ENCODE peak calls at places on chromosomes 16 and 17, in nine cellular contexts. G is prostate gland, U is tibial nerve, Y is GM12878, D is sigmoid colon, O is adrenal gland, N is stomach, M is right lobe of liver, L is testis. H is an unnamed sample.

GRCh38 chr16:56514845-56515244 is 5.0 kb downstream of the BBS2 start:
- DNase-seq in Y (no peak), U (no peak), G (no peak), D (no peak), O (no peak), L (no peak), N (no peak), M (no peak), H (no peak)

GRCh38 chr16:2815299-2815771 is 1.7 kb upstream of the PRSS21 start:
- DNase-seq in M (no peak), Y (no peak), G (no peak), O (no peak), N (no peak), L (peak; percentile 51), U (no peak), D (peak; percentile 36), H (peak; percentile 36)

GRCh38 chr17:61444831-61445230 is 7.4 kb upstream of the TBX4 start:
- DNase-seq in M (no peak), Y (no peak), G (no peak), L (no peak), D (no peak), U (no peak), O (no peak), N (no peak), H (no peak)

GRCh38 chr17:70344356-70345060 is 175.2 kb downstream of the KCNJ2 start:
- DNase-seq in D (no peak), Y (no peak), M (no peak), G (no peak), U (no peak), L (no peak), O (no peak), N (no peak), H (no peak)

GRCh38 chr17:33461051-33461450 is 168.0 kb upstream of the ASIC2 start:
- DNase-seq in O (no peak), G (no peak), Y (no peak), D (no peak), U (no peak), M (no peak), N (no peak), L (no peak), H (no peak)

GRCh38 chr17:82702161-82702932 is 3.8 kb upstream of the RAB40B start:
- DNase-seq in L (no peak), O (no peak), D (no peak), M (no peak), U (no peak), G (peak; percentile 45), Y (no peak), N (no peak), H (no peak)

GRCh38 chr16:3961449-3961849 is 80.9 kb upstream of the CREBBP start:
- DNase-seq in U (no peak), O (no peak), M (no peak), D (no peak), N (no peak), L (peak; percentile 58), G (no peak), Y (no peak), H (no peak)

GRCh38 chr17:17693955-17694228 is 12.6 kb downstream of the RAI1 start:
- DNase-seq in N (no peak), U (no peak), M (no peak), L (no peak), D (no peak), O (no peak), G (no peak), Y (no peak), H (no peak)

GRCh38 chr16:68311316-68311620 is 449 bp downstream of the PRMT7 start:
- DNase-seq in M (no peak), O (no peak), D (no peak), Y (no peak), G (no peak), L (no peak), N (no peak), U (no peak), H (no peak)

GRCh38 chr17:50501054-50501453 is 7.2 kb upstream of the MYCBPAP start:
- DNase-seq in G (no peak), D (no peak), M (no peak), L (no peak), Y (no peak), U (no peak), O (no peak), N (peak; percentile 47), H (no peak)

GRCh38 chr17:49717371-49717841 is 9.6 kb upstream of the SLC35B1 start:
- DNase-seq in G (no peak), O (peak; percentile 60), U (no peak), N (peak; percentile 46), D (no peak), M (no peak), Y (no peak), L (no peak), H (no peak)

GRCh38 chr17:27597188-27597580 is 33.8 kb upstream of the LGALS9 start:
- DNase-seq in M (no peak), U (no peak), G (no peak), O (no peak), Y (no peak), N (no peak), D (no peak), L (no peak), H (no peak)

GRCh38 chr17:30236807-30237206 is 1.3 kb upstream of the SLC6A4 start:
- DNase-seq in Y (no peak), G (peak; percentile 29), M (peak; percentile 73), L (peak; percentile 59), N (peak; percentile 59), O (peak; percentile 73), U (peak; percentile 18), D (no peak), H (no peak)

GRCh38 chr17:32795339-32795979 is 81.5 kb downstream of the MYO1D start:
- DNase-seq in O (no peak), M (no peak), Y (no peak), U (no peak), D (no peak), L (no peak), N (no peak), G (no peak), H (no peak)

DNA sequence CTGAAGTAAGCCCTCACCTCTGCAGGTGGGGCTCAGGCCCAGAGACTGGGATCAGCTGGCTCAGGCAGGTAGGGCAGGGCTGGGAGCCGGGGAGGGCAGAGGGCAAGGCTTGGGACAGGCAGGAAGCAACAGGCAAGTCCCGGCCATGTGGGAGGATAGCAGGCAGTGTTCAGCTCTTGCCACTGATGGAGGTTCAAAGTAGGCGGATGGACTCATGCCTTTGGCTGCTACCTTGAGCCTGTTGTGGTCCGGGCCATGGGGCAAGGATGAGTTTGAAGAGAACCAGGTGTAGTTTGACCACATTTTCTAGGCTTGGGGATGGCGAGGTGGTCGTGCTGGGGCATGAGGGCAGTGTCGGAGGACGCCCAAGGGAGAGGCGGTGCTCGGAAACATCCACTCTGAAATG is 2.7 kb downstream of the PRCD start:
- DNase-seq in D (no peak), G (no peak), M (no peak), O (no peak), U (no peak), N (no peak), L (no peak), Y (no peak), H (no peak)
- H3K4me1 ChIP-seq in D (no peaks in the 10 kb centered on the region), G (peaks cover 4% of the 10 kb centered on the region), M (peaks cover 36% of the 10 kb centered on the region), O (peaks cover 72% of the 10 kb centered on the region), U (peaks cover 83% of the 10 kb centered on the region), N (peaks cover 74% of the 10 kb centered on the region), L (peaks cover 59% of the 10 kb centered on the region), Y (no peaks in the 10 kb centered on the region), H (peaks cover 89% of the 10 kb centered on the region)

GRCh38 chr17:78736526-78737079 is 45.5 kb downstream of the CYTH1 start:
- DNase-seq in D (peak; percentile 80), N (peak; percentile 94), L (peak; percentile 51), O (peak; percentile 52), M (no peak), U (peak; percentile 49), Y (no peak), G (peak; percentile 96), H (peak; percentile 87)
- TF ChIP-seq POLR2A in D (no peak), N (no peak), L (no peak), O (no peak), M (no peak), U (no peak), Y (peak; percentile 78), G (peak; percentile 68), H (no peak)

DNA sequence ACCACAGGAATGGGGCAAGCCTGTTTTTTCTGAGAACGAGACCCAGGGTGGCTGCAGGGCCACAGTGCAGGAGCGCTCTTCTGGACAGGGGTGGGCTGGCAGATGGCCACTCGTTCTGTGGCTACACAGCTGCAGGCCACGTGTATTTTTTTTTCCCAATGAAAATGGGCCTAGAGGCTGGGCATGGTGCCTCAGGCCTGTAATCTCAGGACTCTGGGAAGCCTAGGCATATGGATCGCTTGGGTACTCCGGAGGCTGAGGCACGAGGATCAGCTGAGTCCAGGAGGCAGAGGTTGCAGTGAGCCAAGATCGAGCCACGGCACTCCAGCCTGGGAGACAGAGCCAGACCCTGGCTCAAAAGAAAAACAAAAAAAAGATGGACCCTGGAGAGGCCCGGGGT is 6.8 kb downstream of the UNKL start:
- DNase-seq in N (no peak), G (no peak), D (no peak), O (no peak), M (no peak), U (no peak), Y (no peak), L (peak; percentile 61), H (no peak)
- H3K4me3 ChIP-seq in N (peak overlapping the region; percentile 43), G (peak overlapping the region; percentile 12), D (no peak overlapping the region), O (no peak overlapping the region), M (peak overlapping the region; percentile 9), U (peak overlapping the region; percentile 31), Y (peak overlapping the region; percentile 61), L (no peak overlapping the region), H (peak overlapping the region; percentile 51)

DNA sequence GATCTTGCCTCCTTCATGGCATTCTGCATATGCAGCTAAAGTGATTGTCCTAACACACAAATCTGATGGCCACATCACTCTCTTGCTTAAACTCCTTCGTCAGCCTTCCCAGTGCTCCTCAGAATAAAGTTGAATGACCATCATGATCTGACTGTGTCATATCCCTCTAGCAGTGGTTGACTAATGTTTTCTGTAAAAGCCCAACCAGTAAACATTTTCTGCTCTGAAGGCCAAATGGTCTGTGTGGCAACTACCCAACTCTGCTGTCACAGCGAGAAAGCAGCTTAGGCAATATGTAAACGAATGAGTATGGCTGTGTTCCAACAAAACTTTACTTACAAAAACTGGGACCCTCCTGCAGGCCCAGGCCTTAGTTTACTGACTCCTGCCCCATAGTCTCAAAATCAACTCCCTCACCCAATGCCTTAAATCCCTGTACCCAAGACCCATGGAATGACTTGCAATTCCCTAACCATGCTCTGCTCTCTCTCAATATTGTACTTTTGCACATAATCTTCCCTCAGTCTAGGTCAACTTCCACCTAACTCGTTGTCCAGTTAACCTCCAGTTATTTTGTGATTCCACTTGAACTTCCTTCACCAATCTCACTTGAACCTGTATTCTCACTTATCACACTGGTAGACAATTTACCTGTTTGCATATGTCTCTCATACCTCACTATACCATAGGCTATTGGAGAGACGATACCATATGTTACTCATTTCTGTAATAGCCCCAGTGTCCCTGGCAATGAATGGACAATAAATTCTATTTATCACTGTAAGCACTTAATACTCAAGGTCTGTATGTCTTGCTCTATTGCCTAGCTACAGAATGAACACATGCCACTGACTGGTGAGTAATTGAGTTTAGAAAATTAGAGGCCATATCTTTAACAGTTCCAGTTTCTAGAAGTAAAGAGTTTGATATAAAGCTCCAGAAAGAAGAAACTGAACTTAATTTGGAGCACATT is 29.1 kb downstream of the TMEM100 start:
- DNase-seq in G (no peak), L (no peak), N (peak; percentile 29), Y (no peak), U (peak; percentile 16), O (peak; percentile 79), M (peak; percentile 79), D (peak; percentile 77), H (peak; percentile 80)
- H3K4me1 ChIP-seq in G (no peaks in the 10 kb centered on the region), L (no peaks in the 10 kb centered on the region), N (peaks cover 45% of the 10 kb centered on the region), Y (no peaks in the 10 kb centered on the region), U (peaks cover 47% of the 10 kb centered on the region), O (peaks cover 28% of the 10 kb centered on the region), M (peaks cover 13% of the 10 kb centered on the region), D (no peaks in the 10 kb centered on the region), H (no peaks in the 10 kb centered on the region)

GRCh38 chr16:83977056-83977815 is 9.2 kb downstream of the NECAB2 start:
- DNase-seq in M (no peak), Y (no peak), U (no peak), N (no peak), L (no peak), O (no peak), D (no peak), G (no peak), H (no peak)
- TF ChIP-seq POLR2A in M (no peak), Y (no peak), U (no peak), N (no peak), L (no peak), O (no peak), D (no peak), G (no peak), H (no peak)

H was measured in suprapubic skin.